ENCODE peak calls at places on chromosome 19, in eight cellular contexts. I is activated CD8-positive, alpha-beta T cell treated with anti-CD3 and anti-CD28 coated beads for 36 hours; J is HCT116; C is endothelial cell; X is neural crest cell; V is fibroblast of lung; Q is left ventricle myocardium inferior; P is retinal pigment epithelial cell. B is an unnamed sample.

GRCh38 chr19:14091885-14092462 is 1.4 kb upstream of the SAMD1 start:
- DNase-seq in I (peak; percentile 79), J (no peak), C (no peak), X (no peak), V (no peak), Q (no peak), P (no peak), B (no peak)

GRCh38 chr19:51031880-51032225 is 2.9 kb downstream of the KLK12 start:
- DNase-seq in I (no peak), J (no peak), C (no peak), X (no peak), V (no peak), Q (no peak), P (no peak), B (no peak)

GRCh38 chr19:32373614-32374295 is 28.3 kb downstream of the ZNF507 start:
- DNase-seq in I (no peak), J (peak; percentile 94), C (no peak), X (no peak), V (peak; percentile 99), Q (no peak), P (peak; percentile 92), B (no peak)

GRCh38 chr19:21603431-21604153 is 98.2 kb downstream of the ZNF429 start:
- DNase-seq in I (no peak), J (no peak), C (no peak), X (no peak), V (no peak), Q (no peak), P (no peak), B (no peak)

GRCh38 chr19:44585371-44586141 is 27.8 kb upstream of the IGSF23 start:
- DNase-seq in I (no peak), J (no peak), C (no peak), X (no peak), V (peak; percentile 39), Q (no peak), P (no peak), B (no peak)

GRCh38 chr19:40613669-40614594 is 12.8 kb downstream of the LTBP4 start:
- DNase-seq in I (peak; percentile 93), J (peak; percentile 89), C (peak; percentile 69), X (peak; percentile 57), V (peak; percentile 75), Q (peak; percentile 82), P (no peak), B (no peak)

GRCh38 chr19:12840091-12841079 is 2.1 kb downstream of the MAST1 start:
- DNase-seq in I (peak; percentile 81), J (peak; percentile 93), C (peak; percentile 83), X (peak; percentile 66), V (peak; percentile 62), Q (peak; percentile 25), P (peak; percentile 58), B (peak; percentile 69)

GRCh38 chr19:22619371-22619770 is 14.8 kb upstream of the ZNF492 start:
- DNase-seq in I (no peak), J (no peak), C (no peak), X (no peak), V (no peak), Q (no peak), P (no peak), B (no peak)

GRCh38 chr19:3056454-3057016 is 5.8 kb downstream of the TLE5 start:
- DNase-seq in I (no peak), J (no peak), C (no peak), X (no peak), V (no peak), Q (no peak), P (no peak), B (no peak)

GRCh38 chr19:28878862-28879566 is 333.9 kb downstream of the UQCRFS1 start:
- DNase-seq in I (peak; percentile 78), J (peak; percentile 21), C (peak; percentile 75), X (peak; percentile 68), V (peak; percentile 77), Q (peak; percentile 46), P (peak; percentile 5), B (peak; percentile 50)

GRCh38 chr19:12946092-12946845 is 607 bp downstream of the RAD23A start:
- DNase-seq in I (peak; percentile 65), J (peak; percentile 41), C (peak; percentile 87), X (peak; percentile 58), V (peak; percentile 81), Q (peak; percentile 62), P (peak; percentile 55), B (peak; percentile 58)

GRCh38 chr19:47107201-47107952 is 6.2 kb downstream of the ZC3H4 start:
- DNase-seq in I (peak; percentile 67), J (no peak), C (no peak), X (no peak), V (peak; percentile 42), Q (no peak), P (no peak), B (no peak)

GRCh38 chr19:5071579-5071978 is 102.7 kb downstream of the KDM4B start:
- DNase-seq in I (no peak), J (no peak), C (no peak), X (no peak), V (no peak), Q (no peak), P (no peak), B (no peak)

GRCh38 chr19:35143231-35143715 is at the start of gene FXYD7:
- DNase-seq in I (no peak), J (no peak), C (peak; percentile 26), X (no peak), V (no peak), Q (no peak), P (no peak), B (no peak)
- TF ChIP-seq CTCF in I (peak; percentile 57), J (no peak), C (peak; percentile 65), X (peak; percentile 53), V (no peak), Q (peak; percentile 39), P (no peak), B (peak; percentile 35)

DNA sequence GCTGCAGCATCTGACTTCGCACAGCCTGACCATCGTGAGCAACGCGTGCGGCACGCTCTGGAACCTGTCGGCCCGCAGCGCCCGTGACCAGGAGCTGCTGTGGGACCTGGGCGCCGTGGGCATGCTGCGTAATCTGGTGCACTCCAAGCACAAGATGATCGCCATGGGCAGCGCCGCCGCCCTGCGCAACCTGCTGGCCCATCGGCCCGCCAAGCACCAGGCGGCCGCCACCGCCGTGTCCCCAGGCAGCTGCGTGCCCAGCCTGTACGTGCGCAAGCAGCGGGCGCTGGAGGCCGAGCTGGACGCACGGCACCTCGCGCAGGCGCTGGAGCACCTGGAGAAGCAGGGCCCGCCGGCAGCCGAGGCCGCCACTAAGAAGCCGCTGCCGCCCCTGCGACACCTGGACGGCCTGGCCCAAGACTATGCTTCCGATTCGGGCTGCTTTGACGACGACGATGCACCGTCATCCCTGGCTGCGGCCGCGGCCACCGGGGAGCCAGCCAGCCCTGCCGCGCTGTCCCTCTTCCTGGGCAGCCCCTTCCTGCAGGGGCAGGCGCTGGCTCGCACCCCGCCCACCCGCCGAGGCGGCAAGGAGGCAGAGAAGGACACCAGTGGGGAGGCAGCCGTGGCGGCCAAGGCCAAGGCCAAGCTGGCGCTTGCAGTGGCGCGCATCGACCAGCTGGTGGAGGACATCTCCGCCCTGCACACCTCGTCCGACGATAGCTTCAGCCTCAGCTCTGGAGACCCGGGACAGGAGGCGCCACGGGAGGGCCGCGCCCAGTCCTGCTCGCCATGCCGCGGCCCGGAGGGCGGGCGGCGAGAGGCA is 13.6 kb downstream of the C19orf25 start:
- DNase-seq in I (peak; percentile 56), J (no peak), C (no peak), X (no peak), V (peak; percentile 39), Q (no peak), P (no peak), B (no peak)
- TF ChIP-seq CTCF in I (peak; percentile 50), J (peak; percentile 32), C (peak; percentile 42), X (peak; percentile 60), V (no peak), Q (peak; percentile 70), P (peak; percentile 36), B (peak; percentile 54)

GRCh38 chr19:971795-972194 is 12.3 kb upstream of the WDR18 start:
- DNase-seq in I (no peak), J (no peak), C (no peak), X (no peak), V (no peak), Q (no peak), P (no peak), B (no peak)

GRCh38 chr19:974564-975257 is 9.4 kb upstream of the WDR18 start:
- DNase-seq in I (no peak), J (no peak), C (no peak), X (no peak), V (no peak), Q (no peak), P (no peak), B (no peak)

GRCh38 chr19:973726-974563 is 10.2 kb upstream of the WDR18 start:
- DNase-seq in I (no peak), J (no peak), C (no peak), X (no peak), V (no peak), Q (no peak), P (no peak), B (no peak)

GRCh38 chr19:972281-972680 is 11.9 kb upstream of the WDR18 start:
- DNase-seq in I (no peak), J (no peak), C (no peak), X (no peak), V (no peak), Q (no peak), P (no peak), B (no peak)

DNA sequence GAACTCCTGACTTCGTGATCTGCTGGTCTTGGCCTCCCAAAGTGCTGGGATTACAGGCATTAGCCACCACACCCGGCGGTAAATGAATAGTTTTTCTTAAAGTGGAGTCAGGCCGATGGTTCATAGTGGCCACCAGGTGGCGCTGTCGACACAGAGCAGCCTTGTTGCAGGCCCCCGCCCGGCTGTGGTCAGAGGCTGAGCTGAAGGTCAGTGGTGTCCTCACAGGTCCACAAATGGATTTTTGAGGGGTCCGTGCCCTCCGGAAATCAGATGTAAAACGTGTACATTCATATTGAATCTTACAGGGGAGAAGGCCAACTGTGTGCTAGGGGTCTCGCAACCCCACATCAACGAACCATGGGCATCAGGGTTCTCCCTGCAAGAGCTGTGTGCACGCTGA is 13.4 kb upstream of the WDR18 start:
- DNase-seq in I (peak; percentile 31), J (no peak), C (no peak), X (no peak), V (peak; percentile 27), Q (no peak), P (no peak), B (no peak)
- TF ChIP-seq CTCF in I (peak; percentile 89), J (peak; percentile 90), C (peak; percentile 97), X (peak; percentile 75), V (peak; percentile 58), Q (peak; percentile 46), P (peak; percentile 56), B (peak; percentile 67)

GRCh38 chr19:17946965-17947784 is 14.4 kb downstream of the CCDC124 start:
- DNase-seq in I (peak; percentile 66), J (no peak), C (no peak), X (peak; percentile 40), V (no peak), Q (no peak), P (no peak), B (no peak)
- TF ChIP-seq CTCF in I (no peak), J (no peak), C (no peak), X (peak; percentile 18), V (no peak), Q (peak; percentile 30), P (no peak), B (no peak)

B was measured in progenitor cell of endocrine pancreas.